ENCODE peak calls at places on chromosomes 12 and 14, in five cellular contexts. One of them, this sample, is unnamed.

GRCh38 chr14:28305938-28306337 is 460.6 kb upstream of the FOXG1 start:
- DNase-seq in cardiac muscle cell: no peak
- DNase-seq in AG09309: no peak
- DNase-seq in brain microvascular endothelial cell: no peak
- DNase-seq in fibroblast of the aortic adventitia: no peak
- DNase-seq in this sample: no peak

GRCh38 chr14:89960895-89961294 is 5.2 kb downstream of the TDP1 start:
- DNase-seq in AG09309: no peak
- DNase-seq in cardiac muscle cell: no peak
- DNase-seq in fibroblast of the aortic adventitia: no peak
- DNase-seq in brain microvascular endothelial cell: no peak
- DNase-seq in this sample: no peak

GRCh38 chr12:68162374-68162773 is 2.8 kb upstream of the IFNG start:
- DNase-seq in AG09309: no peak
- DNase-seq in fibroblast of the aortic adventitia: no peak
- DNase-seq in brain microvascular endothelial cell: no peak
- DNase-seq in cardiac muscle cell: no peak
- DNase-seq in this sample: no peak

GRCh38 chr14:83638725-83639124 is 1891.2 kb upstream of the FLRT2 start:
- DNase-seq in brain microvascular endothelial cell: no peak
- DNase-seq in cardiac muscle cell: no peak
- DNase-seq in AG09309: no peak
- DNase-seq in fibroblast of the aortic adventitia: no peak
- DNase-seq in this sample: no peak

GRCh38 chr14:63564318-63564717 is 21.1 kb upstream of the PPP2R5E start:
- DNase-seq in fibroblast of the aortic adventitia: peak
- DNase-seq in cardiac muscle cell: peak
- DNase-seq in AG09309: no peak
- DNase-seq in brain microvascular endothelial cell: no peak
- DNase-seq in this sample: peak

GRCh38 chr12:120944645-120945217 is 33.6 kb upstream of the HNF1A start:
- DNase-seq in fibroblast of the aortic adventitia: peak
- DNase-seq in AG09309: no peak
- DNase-seq in brain microvascular endothelial cell: peak
- DNase-seq in cardiac muscle cell: peak
- DNase-seq in this sample: peak

GRCh38 chr14:55968741-55969140 is 149.5 kb upstream of the PELI2 start:
- DNase-seq in cardiac muscle cell: peak
- DNase-seq in brain microvascular endothelial cell: no peak
- DNase-seq in AG09309: no peak
- DNase-seq in fibroblast of the aortic adventitia: peak
- DNase-seq in this sample: peak

GRCh38 chr12:53499261-53500118 is at the start of gene MAP3K12:
- DNase-seq in fibroblast of the aortic adventitia: peak
- DNase-seq in brain microvascular endothelial cell: peak
- DNase-seq in AG09309: no peak
- DNase-seq in cardiac muscle cell: peak
- DNase-seq in this sample: peak

GRCh38 chr14:101590062-101590461 is 28.8 kb downstream of the DIO3 start:
- DNase-seq in cardiac muscle cell: no peak
- DNase-seq in brain microvascular endothelial cell: no peak
- DNase-seq in fibroblast of the aortic adventitia: no peak
- DNase-seq in AG09309: no peak
- DNase-seq in this sample: no peak

GRCh38 chr12:111788178-111788654 is 21.5 kb downstream of the ALDH2 start:
- DNase-seq in cardiac muscle cell: peak
- DNase-seq in AG09309: peak
- DNase-seq in fibroblast of the aortic adventitia: peak
- DNase-seq in brain microvascular endothelial cell: no peak
- DNase-seq in this sample: peak

GRCh38 chr12:123497065-123497464 is 36.5 kb downstream of the RILPL1 start:
- DNase-seq in brain microvascular endothelial cell: no peak
- DNase-seq in AG09309: no peak
- DNase-seq in fibroblast of the aortic adventitia: no peak
- DNase-seq in cardiac muscle cell: no peak
- DNase-seq in this sample: no peak

GRCh38 chr12:64385468-64385867 is 5.1 kb downstream of the C12orf56 start:
- DNase-seq in AG09309: peak
- DNase-seq in cardiac muscle cell: no peak
- DNase-seq in brain microvascular endothelial cell: peak
- DNase-seq in fibroblast of the aortic adventitia: peak
- DNase-seq in this sample: no peak

GRCh38 chr12:74945771-74946198 is 263.9 kb downstream of the KCNC2 start:
- DNase-seq in AG09309: no peak
- DNase-seq in fibroblast of the aortic adventitia: no peak
- DNase-seq in cardiac muscle cell: no peak
- DNase-seq in brain microvascular endothelial cell: no peak
- DNase-seq in this sample: no peak

GRCh38 chr12:75177997-75178396 is 31.6 kb downstream of the KCNC2 start:
- DNase-seq in cardiac muscle cell: peak
- DNase-seq in AG09309: peak
- DNase-seq in fibroblast of the aortic adventitia: peak
- DNase-seq in brain microvascular endothelial cell: peak
- DNase-seq in this sample: peak

GRCh38 chr12:107344035-107344808 is 250.9 kb upstream of the CRY1 start:
- DNase-seq in fibroblast of the aortic adventitia: peak
- DNase-seq in AG09309: no peak
- DNase-seq in brain microvascular endothelial cell: peak
- DNase-seq in cardiac muscle cell: no peak
- DNase-seq in this sample: peak

GRCh38 chr12:106065506-106065905 is 73.2 kb downstream of the NUAK1 start:
- DNase-seq in cardiac muscle cell: no peak
- DNase-seq in brain microvascular endothelial cell: no peak
- DNase-seq in AG09309: no peak
- DNase-seq in fibroblast of the aortic adventitia: no peak
- DNase-seq in this sample: no peak

GRCh38 chr12:5872745-5873144 is 72.3 kb downstream of the ANO2 start:
- DNase-seq in AG09309: no peak
- DNase-seq in fibroblast of the aortic adventitia: no peak
- DNase-seq in brain microvascular endothelial cell: peak
- DNase-seq in cardiac muscle cell: no peak
- DNase-seq in this sample: peak

GRCh38 chr12:110079477-110080400 is 31.4 kb upstream of the C12orf76 start:
- DNase-seq in cardiac muscle cell: peak
- DNase-seq in AG09309: no peak
- DNase-seq in fibroblast of the aortic adventitia: peak
- DNase-seq in brain microvascular endothelial cell: no peak
- DNase-seq in this sample: peak

GRCh38 chr12:46268617-46269428 is at the start of gene SLC38A1:
- DNase-seq in AG09309: peak
- DNase-seq in cardiac muscle cell: peak
- DNase-seq in fibroblast of the aortic adventitia: peak
- DNase-seq in brain microvascular endothelial cell: peak
- DNase-seq in this sample: peak

GRCh38 chr12:64609543-64610091 is 678 bp upstream of the RASSF3 start:
- DNase-seq in AG09309: no peak
- DNase-seq in cardiac muscle cell: peak
- DNase-seq in brain microvascular endothelial cell: peak
- DNase-seq in fibroblast of the aortic adventitia: peak
- DNase-seq in this sample: peak

GRCh38 chr12:108597559-108598471 is at the start of gene TMEM119:
- DNase-seq in fibroblast of the aortic adventitia: peak
- DNase-seq in AG09309: peak
- DNase-seq in cardiac muscle cell: peak
- DNase-seq in brain microvascular endothelial cell: no peak
- DNase-seq in this sample: no peak

GRCh38 chr14:23442721-23443356 is 7.4 kb upstream of the MYH7 start:
- DNase-seq in fibroblast of the aortic adventitia: no peak
- DNase-seq in brain microvascular endothelial cell: no peak
- DNase-seq in AG09309: no peak
- DNase-seq in cardiac muscle cell: no peak
- DNase-seq in this sample: no peak

GRCh38 chr14:74414793-74415437 is 11.1 kb downstream of the SYNDIG1L start:
- DNase-seq in fibroblast of the aortic adventitia: no peak
- DNase-seq in AG09309: no peak
- DNase-seq in cardiac muscle cell: peak
- DNase-seq in brain microvascular endothelial cell: no peak
- DNase-seq in this sample: peak

GRCh38 chr14:50501642-50502041 is 30.7 kb downstream of the MAP4K5 start:
- DNase-seq in cardiac muscle cell: peak
- DNase-seq in AG09309: peak
- DNase-seq in brain microvascular endothelial cell: peak
- DNase-seq in fibroblast of the aortic adventitia: peak
- DNase-seq in this sample: peak

GRCh38 chr12:54007538-54008259 is 1.1 kb upstream of the HOXC8 start:
- DNase-seq in cardiac muscle cell: no peak
- DNase-seq in brain microvascular endothelial cell: no peak
- DNase-seq in AG09309: no peak
- DNase-seq in fibroblast of the aortic adventitia: no peak
- DNase-seq in this sample: no peak

GRCh38 chr12:81084848-81085350 is 7.0 kb downstream of the ACSS3 start:
- DNase-seq in brain microvascular endothelial cell: peak
- DNase-seq in fibroblast of the aortic adventitia: peak
- DNase-seq in cardiac muscle cell: peak
- DNase-seq in AG09309: no peak
- DNase-seq in this sample: peak

GRCh38 chr12:52990206-52990605 is 16.1 kb upstream of the EIF4B start:
- DNase-seq in brain microvascular endothelial cell: no peak
- DNase-seq in cardiac muscle cell: peak
- DNase-seq in AG09309: no peak
- DNase-seq in fibroblast of the aortic adventitia: no peak
- DNase-seq in this sample: no peak

DNA sequence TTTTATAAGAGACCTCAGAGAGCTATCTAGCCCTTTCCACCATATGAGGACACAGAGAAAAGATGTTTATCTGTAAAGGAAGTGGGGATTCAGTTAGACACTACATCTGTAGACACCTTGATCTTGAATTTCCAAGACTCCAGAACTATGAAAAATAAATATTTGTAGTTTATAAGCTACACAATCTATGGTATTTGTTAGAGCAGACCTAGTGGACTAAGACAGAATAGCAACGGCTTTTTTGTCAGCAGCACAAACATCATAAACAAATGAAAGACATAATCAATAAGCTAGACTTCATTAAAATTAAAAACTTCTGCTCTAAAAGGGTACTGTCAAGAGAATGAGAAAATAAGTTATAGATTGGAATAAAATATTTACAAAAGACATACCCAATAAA is 810.1 kb downstream of the FSCB start:
- DNase-seq in cardiac muscle cell: no peak
- DNase-seq in brain microvascular endothelial cell: no peak
- DNase-seq in AG09309: no peak
- DNase-seq in fibroblast of the aortic adventitia: no peak
- DNase-seq in this sample: no peak
- TF ChIP-seq CTCF in cardiac muscle cell: no peak
- TF ChIP-seq CTCF in brain microvascular endothelial cell: no peak
- TF ChIP-seq CTCF in AG09309: no peak
- TF ChIP-seq CTCF in fibroblast of the aortic adventitia: no peak
- TF ChIP-seq CTCF in this sample: no peak

DNA sequence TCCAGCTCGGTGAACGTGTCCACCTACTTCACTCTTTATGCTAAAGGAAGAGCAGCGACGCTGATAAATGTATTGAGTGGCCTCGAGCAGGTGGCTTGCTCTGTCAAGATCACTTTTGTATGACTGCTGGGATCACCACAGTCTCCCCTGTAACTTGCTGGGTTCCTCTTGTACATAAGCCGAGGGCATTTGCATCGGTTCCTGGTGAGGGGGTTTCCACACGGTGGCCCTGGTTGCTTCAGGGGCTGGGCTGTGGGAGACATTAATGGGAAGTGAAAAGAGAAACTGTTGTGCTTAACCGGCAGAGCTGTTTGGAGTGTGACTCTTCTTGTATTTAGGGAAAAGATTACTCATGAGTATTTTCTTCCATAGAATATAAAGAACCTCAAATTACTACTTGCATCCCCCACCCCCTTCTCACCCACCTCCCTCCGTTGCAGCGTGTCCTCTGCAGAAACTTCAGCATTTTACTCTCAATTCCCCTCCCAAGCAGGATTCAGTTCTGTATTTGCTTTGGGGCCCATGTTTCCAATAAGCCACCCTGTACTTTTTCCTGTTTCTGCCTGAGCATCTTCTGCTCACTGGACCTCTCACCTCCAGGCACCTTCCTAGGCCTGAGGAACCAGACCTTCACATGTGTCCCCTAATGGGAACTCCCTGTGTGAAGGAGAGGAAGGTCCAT is 186.9 kb downstream of the ETV6 start:
- DNase-seq in brain microvascular endothelial cell: no peak
- DNase-seq in AG09309: no peak
- DNase-seq in cardiac muscle cell: no peak
- DNase-seq in fibroblast of the aortic adventitia: no peak
- DNase-seq in this sample: no peak
- TF ChIP-seq CTCF in brain microvascular endothelial cell: no peak
- TF ChIP-seq CTCF in AG09309: no peak
- TF ChIP-seq CTCF in cardiac muscle cell: no peak
- TF ChIP-seq CTCF in fibroblast of the aortic adventitia: no peak
- TF ChIP-seq CTCF in this sample: no peak

GRCh38 chr14:64725360-64725815 is 21.2 kb downstream of the PLEKHG3 start:
- DNase-seq in brain microvascular endothelial cell: no peak
- DNase-seq in AG09309: no peak
- DNase-seq in fibroblast of the aortic adventitia: no peak
- DNase-seq in cardiac muscle cell: no peak
- DNase-seq in this sample: no peak

GRCh38 chr14:64727551-64728071 is 23.4 kb downstream of the PLEKHG3 start:
- DNase-seq in fibroblast of the aortic adventitia: no peak
- DNase-seq in AG09309: no peak
- DNase-seq in brain microvascular endothelial cell: no peak
- DNase-seq in cardiac muscle cell: no peak
- DNase-seq in this sample: no peak

GRCh38 chr14:64724578-64724930 is 20.3 kb downstream of the PLEKHG3 start:
- DNase-seq in AG09309: no peak
- DNase-seq in brain microvascular endothelial cell: no peak
- DNase-seq in cardiac muscle cell: no peak
- DNase-seq in fibroblast of the aortic adventitia: no peak
- DNase-seq in this sample: no peak

GRCh38 chr14:64726585-64726890 is 22.3 kb downstream of the PLEKHG3 start:
- DNase-seq in brain microvascular endothelial cell: peak
- DNase-seq in cardiac muscle cell: no peak
- DNase-seq in fibroblast of the aortic adventitia: no peak
- DNase-seq in AG09309: no peak
- DNase-seq in this sample: peak

DNA sequence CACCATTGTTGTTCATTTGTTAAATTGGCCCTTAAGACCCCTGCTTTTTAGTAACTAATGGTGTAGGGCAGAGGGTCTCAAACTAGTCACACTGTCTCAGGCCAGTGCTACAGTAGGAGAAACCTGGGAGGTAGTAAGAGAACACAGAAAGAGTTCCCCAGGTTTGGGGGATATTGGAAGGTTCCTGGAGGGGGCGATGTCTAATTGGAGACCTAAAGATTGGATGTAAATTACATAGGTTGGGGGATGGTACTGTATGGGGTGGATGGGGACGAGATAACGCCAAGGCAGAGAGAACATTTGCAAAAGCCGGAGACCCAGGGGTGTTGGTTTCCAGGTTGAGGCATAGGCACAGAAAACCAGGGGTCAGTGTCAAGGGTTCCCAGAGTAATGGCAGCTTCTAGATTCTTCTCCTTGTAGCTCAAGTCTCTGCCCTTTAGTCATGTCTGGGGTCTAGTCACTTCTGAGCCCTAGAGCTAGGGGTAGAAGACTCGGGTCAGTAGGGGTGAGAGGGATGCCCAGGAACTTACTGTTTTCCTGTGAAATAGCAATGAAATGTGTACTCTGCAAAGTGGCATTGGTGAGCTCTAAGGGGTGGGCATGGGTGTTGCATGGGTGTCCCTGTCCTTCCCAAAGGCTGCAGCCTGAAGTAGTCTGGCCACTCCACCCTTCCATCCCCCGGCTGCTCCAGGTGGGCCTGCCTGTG is 21.8 kb downstream of the PLEKHG3 start:
- DNase-seq in brain microvascular endothelial cell: no peak
- DNase-seq in AG09309: no peak
- DNase-seq in cardiac muscle cell: no peak
- DNase-seq in fibroblast of the aortic adventitia: no peak
- DNase-seq in this sample: no peak
- TF ChIP-seq CTCF in brain microvascular endothelial cell: peak
- TF ChIP-seq CTCF in AG09309: no peak
- TF ChIP-seq CTCF in cardiac muscle cell: no peak
- TF ChIP-seq CTCF in fibroblast of the aortic adventitia: peak
- TF ChIP-seq CTCF in this sample: peak

GRCh38 chr14:25537846-25538455 is 488.0 kb upstream of the STXBP6 start:
- DNase-seq in brain microvascular endothelial cell: no peak
- DNase-seq in fibroblast of the aortic adventitia: no peak
- DNase-seq in AG09309: no peak
- DNase-seq in cardiac muscle cell: no peak
- DNase-seq in this sample: peak
- TF ChIP-seq CTCF in brain microvascular endothelial cell: peak
- TF ChIP-seq CTCF in fibroblast of the aortic adventitia: no peak
- TF ChIP-seq CTCF in AG09309: no peak
- TF ChIP-seq CTCF in cardiac muscle cell: no peak
- TF ChIP-seq CTCF in this sample: peak